ENCODE peak calls at places on chromosomes 5 and 9, in seven cellular contexts. C is chondrocyte, P is LNCaP clone FGC, Q is neural crest cell, J is RWPE2, H is endothelial cell of umbilical vein, X is tibial artery. M is an unnamed sample.

GRCh38 chr5:128551476-128551875 is 13.4 kb upstream of the FBN2 start:
- DNase-seq in C (no peak), P (no peak), Q (no peak), J (no peak), H (no peak), X (no peak), M (no peak)

GRCh38 chr9:137194388-137194787 is 5.9 kb downstream of the SSNA1 start:
- DNase-seq in C (no peak), P (no peak), Q (no peak), J (no peak), H (no peak), X (no peak), M (no peak)

GRCh38 chr9:97660847-97661246 is 27.2 kb downstream of the NCBP1 start:
- DNase-seq in C (no peak), P (no peak), Q (no peak), J (no peak), H (no peak), X (no peak), M (no peak)

GRCh38 chr5:105943119-105943518 is 1727.6 kb downstream of the EFNA5 start:
- DNase-seq in C (no peak), P (no peak), Q (no peak), J (no peak), H (no peak), X (no peak), M (no peak)

GRCh38 chr9:137113385-137114159 is 961 bp downstream of the DPP7 start:
- DNase-seq in C (no peak), P (no peak), Q (no peak), J (no peak), H (no peak), X (no peak), M (peak; percentile 36)

GRCh38 chr5:6410421-6410820 is 32.1 kb upstream of the MED10 start:
- DNase-seq in C (no peak), P (no peak), Q (no peak), J (no peak), H (no peak), X (no peak), M (no peak)

GRCh38 chr5:35417040-35417439 is 186.8 kb upstream of the PRLR start:
- DNase-seq in C (no peak), P (no peak), Q (no peak), J (no peak), H (no peak), X (no peak), M (no peak)

GRCh38 chr9:91426123-91426745 is 2.6 kb upstream of the NFIL3 start:
- DNase-seq in C (no peak), P (peak; percentile 43), Q (no peak), J (no peak), H (peak; percentile 37), X (no peak), M (no peak)

DNA sequence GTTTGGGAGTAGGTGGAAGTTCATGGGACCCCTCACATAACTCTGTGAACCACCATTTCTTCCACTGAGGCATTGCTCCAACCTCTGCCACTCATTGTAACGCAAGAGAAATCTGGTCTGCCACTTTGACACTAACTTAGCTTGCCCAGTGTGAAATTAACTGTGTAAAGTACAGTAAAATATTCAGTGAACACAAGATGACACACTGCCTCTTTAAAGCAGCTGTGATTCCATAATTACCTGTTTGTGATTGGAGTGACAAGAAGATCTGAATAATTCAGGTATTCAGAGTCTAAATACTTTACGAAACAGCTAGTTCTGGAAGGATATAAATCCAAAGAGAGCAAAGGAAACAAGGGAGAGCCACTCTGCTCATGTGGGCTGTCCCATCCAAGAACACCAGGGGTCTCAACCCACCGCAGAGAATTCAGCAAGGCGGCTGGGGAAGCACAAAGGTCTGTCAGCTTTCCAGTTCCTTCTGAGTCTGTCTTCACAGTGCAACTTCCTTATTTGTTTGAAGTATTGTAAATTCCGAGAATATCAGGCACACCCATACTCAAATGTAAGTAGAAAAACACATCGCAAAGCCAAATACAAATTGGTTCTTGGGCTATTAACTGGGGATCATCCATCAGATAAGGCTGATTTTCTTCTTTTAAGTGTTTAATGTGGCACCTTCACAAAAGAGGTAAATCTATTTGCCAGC is 86.9 kb downstream of the GNAQ start:
- DNase-seq in C (no peak), P (peak; percentile 80), Q (no peak), J (no peak), H (peak; percentile 21), X (no peak), M (peak; percentile 7)
- TF ChIP-seq CTCF in C (peak; percentile 62), P (no peak), Q (peak; percentile 40), J (no peak), H (peak; percentile 9), X (no peak), M (no peak)

GRCh38 chr5:166961028-166961427 is 1330.4 kb upstream of the WWC1 start:
- DNase-seq in C (no peak), P (peak; percentile 17), Q (no peak), J (no peak), H (no peak), X (no peak), M (no peak)
- TF ChIP-seq CTCF in C (peak; percentile 72), P (peak; percentile 31), Q (peak; percentile 61), J (peak; percentile 43), H (no peak), X (no peak), M (no peak)

GRCh38 chr5:8953016-8953415 is 592.9 kb downstream of the SEMA5A start:
- DNase-seq in C (no peak), P (no peak), Q (no peak), J (no peak), H (no peak), X (no peak), M (no peak)

GRCh38 chr5:8956659-8957058 is 589.2 kb downstream of the SEMA5A start:
- DNase-seq in C (no peak), P (no peak), Q (no peak), J (no peak), H (no peak), X (no peak), M (no peak)

GRCh38 chr5:8953911-8954310 is 592.0 kb downstream of the SEMA5A start:
- DNase-seq in C (no peak), P (no peak), Q (no peak), J (no peak), H (no peak), X (no peak), M (no peak)

GRCh38 chr5:8952147-8952546 is 593.7 kb downstream of the SEMA5A start:
- DNase-seq in C (no peak), P (no peak), Q (no peak), J (no peak), H (no peak), X (no peak), M (no peak)

GRCh38 chr5:8954801-8955200 is 591.1 kb downstream of the SEMA5A start:
- DNase-seq in C (no peak), P (no peak), Q (no peak), J (no peak), H (no peak), X (no peak), M (no peak)
- TF ChIP-seq CTCF in C (peak; percentile 63), P (no peak), Q (peak; percentile 14), J (peak; percentile 25), H (no peak), X (no peak), M (no peak)

DNA sequence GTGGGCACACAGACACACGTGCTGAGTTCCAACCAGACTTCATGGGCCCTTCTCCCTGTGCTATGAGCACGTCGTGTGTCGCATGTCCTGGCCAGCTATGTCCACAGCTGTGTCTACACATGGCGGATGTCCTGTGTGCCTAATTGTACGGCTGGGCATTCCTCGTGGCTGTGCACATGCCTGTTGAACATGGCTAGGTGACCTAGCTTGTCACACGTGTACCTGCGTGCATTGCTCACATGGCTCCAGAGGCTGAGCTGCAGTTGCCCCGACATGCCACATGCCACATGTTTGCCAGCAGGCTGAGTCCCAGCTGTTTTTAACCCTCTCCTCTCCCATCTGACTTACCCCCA is 742 bp upstream of the AQP3 start:
- DNase-seq in C (no peak), P (no peak), Q (no peak), J (no peak), H (no peak), X (no peak), M (no peak)
- TF ChIP-seq CTCF in C (no peak), P (no peak), Q (no peak), J (no peak), H (no peak), X (no peak), M (no peak)

GRCh38 chr9:109122726-109123621 is 3.2 kb upstream of the TMEM245 start:
- DNase-seq in C (no peak), P (no peak), Q (no peak), J (no peak), H (no peak), X (no peak), M (no peak)
- TF ChIP-seq CTCF in C (no peak), P (no peak), Q (no peak), J (no peak), H (no peak), X (no peak), M (no peak)

DNA sequence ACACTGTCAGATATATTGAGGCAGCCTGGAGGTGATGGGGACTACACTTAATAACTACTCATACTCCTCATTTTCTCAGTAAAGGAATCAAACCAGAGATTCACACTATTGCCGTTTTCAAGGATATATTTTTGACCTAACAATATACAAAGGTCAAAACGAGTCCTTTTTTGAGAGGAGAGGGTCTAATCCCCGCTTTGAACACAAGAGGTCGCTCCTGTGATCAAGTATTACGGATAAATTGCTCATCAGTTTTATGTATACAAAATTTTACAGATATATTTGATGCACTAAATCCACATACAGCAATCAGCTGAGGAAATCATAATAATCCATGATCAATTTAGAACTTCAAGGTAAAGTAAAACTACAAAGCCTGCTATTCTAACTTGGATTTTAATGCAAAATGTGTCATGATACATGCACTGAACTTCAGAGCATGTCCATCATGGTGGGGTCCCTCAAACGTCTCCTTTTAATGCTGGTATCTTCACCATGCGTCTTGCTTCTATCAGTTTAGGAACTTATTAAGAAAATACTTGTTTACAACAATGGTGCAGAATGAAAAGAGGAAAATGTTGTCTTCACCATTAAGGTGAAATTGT is 2.5 kb upstream of the ISL1 start:
- DNase-seq in C (no peak), P (no peak), Q (no peak), J (no peak), H (peak; percentile 56), X (no peak), M (peak; percentile 36)
- TF ChIP-seq CTCF in C (peak; percentile 75), P (peak; percentile 64), Q (peak; percentile 79), J (peak; percentile 96), H (peak; percentile 60), X (no peak), M (peak; percentile 53)

DNA sequence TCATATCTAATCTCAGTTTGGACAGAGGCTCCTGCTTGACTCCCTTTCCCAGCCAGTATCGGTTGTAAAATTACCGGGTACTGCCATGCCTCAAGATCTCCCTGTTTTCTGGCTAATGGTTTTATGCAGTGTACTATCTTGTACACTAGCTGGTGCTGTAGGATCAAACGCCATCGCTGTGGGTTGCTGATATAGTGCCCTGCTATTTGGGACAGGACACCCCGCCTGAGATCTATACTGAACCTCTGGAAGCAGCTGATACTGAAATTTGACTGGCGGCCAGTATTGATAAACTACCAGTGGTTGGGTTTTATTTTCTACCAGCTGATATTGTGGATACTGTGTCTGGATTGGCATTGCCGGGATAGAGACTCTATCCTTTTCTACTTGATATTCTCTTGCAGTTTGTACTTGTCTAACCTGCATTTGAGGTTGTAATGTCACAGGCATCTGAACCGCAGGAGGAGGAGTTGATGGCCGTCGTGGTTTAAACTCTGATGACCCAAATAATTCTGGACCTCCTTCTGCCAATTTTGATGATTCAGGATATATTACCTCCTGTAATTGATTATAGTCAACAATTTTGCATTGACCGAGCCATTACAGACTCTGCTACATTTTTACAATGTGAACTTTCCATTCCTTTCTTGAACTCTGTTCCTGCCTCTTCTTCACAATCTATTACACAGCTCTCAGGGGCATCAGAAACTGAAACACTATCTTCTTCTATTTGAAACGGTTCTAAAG is 112.5 kb upstream of the LARP1 start:
- DNase-seq in C (no peak), P (peak; percentile 17), Q (no peak), J (no peak), H (peak; percentile 46), X (no peak), M (no peak)
- TF ChIP-seq CTCF in C (peak; percentile 67), P (peak; percentile 93), Q (peak; percentile 41), J (peak; percentile 71), H (peak; percentile 72), X (no peak), M (no peak)

M was measured in activated CD8-positive, alpha-beta T cell treated with anti-CD3 and anti-CD28 coated beads for 36 hours.